ENCODE peak calls at places on chromosomes 16 and 17, in seven cellular contexts. N is Calu3; B is amygdala; W is activated CD8-positive, alpha-beta memory T cell treated with anti-CD3 and anti-CD28 coated beads, Interleukin-2, amount 50 U/mL, for 48 hours; F is HTR-8/SVneo; P is RPMI7951; I is stomach. Y is an unnamed sample.

GRCh38 chr16:12917653-12918052 is 16.3 kb downstream of the SHISA9 start:
- DNase-seq in I (no peak), P (peak), W (no peak), F (no peak), N (no peak), B (no peak), Y (peak)

GRCh38 chr17:60491771-60492170 is 34.3 kb downstream of the APPBP2 start:
- DNase-seq in I (no peak), P (no peak), F (no peak), W (no peak), N (no peak), B (no peak), Y (no peak)

GRCh38 chr17:35764123-35764991 is 3.7 kb downstream of the C17orf50 start:
- DNase-seq in P (peak), F (peak), N (peak), W (peak), B (peak), I (peak), Y (peak)

GRCh38 chr16:57639172-57639571 is 10.7 kb downstream of the ADGRG1 start:
- DNase-seq in P (no peak), I (peak), F (no peak), W (no peak), N (no peak), B (peak), Y (no peak)

GRCh38 chr17:69853533-69854262 is 221.3 kb upstream of the KCNJ16 start:
- DNase-seq in W (no peak), B (no peak), F (no peak), I (no peak), P (no peak), N (no peak), Y (no peak)

GRCh38 chr17:70905796-70906195 is 736.5 kb downstream of the KCNJ2 start:
- DNase-seq in P (peak), N (peak), W (no peak), I (no peak), F (peak), B (no peak), Y (peak)

GRCh38 chr16:27154573-27155521 is 48.5 kb upstream of the KDM8 start:
- DNase-seq in B (no peak), I (peak), F (peak), N (peak), P (peak), W (peak), Y (peak)

GRCh38 chr16:83887088-83887487 is 11.8 kb upstream of the MLYCD start:
- DNase-seq in N (no peak), P (no peak), F (no peak), I (peak), W (no peak), B (no peak), Y (peak)

GRCh38 chr16:72612271-72612670 is 435.7 kb downstream of the ZFHX3 start:
- DNase-seq in I (no peak), P (peak), B (no peak), N (no peak), W (no peak), F (no peak), Y (no peak)

GRCh38 chr16:72829846-72830620 is 217.9 kb downstream of the ZFHX3 start:
- DNase-seq in B (no peak), P (peak), F (no peak), N (no peak), W (no peak), I (no peak), Y (no peak)

GRCh38 chr17:1224330-1224729 is 44.5 kb upstream of the ABR start:
- DNase-seq in N (no peak), B (no peak), W (no peak), P (no peak), I (no peak), F (no peak), Y (no peak)

GRCh38 chr16:22103371-22103890 is 11.1 kb downstream of the VWA3A start:
- DNase-seq in I (no peak), W (no peak), N (no peak), F (no peak), B (no peak), P (no peak), Y (no peak)

GRCh38 chr16:68345351-68345810 is 34.6 kb downstream of the PRMT7 start:
- DNase-seq in N (no peak), F (no peak), I (no peak), W (no peak), B (no peak), P (no peak), Y (no peak)

GRCh38 chr17:9729034-9729650 is 62.2 kb downstream of the DHRS7C start:
- DNase-seq in N (peak), B (no peak), W (no peak), P (peak), I (no peak), F (peak), Y (peak)

GRCh38 chr17:30939059-30939689 is 17.4 kb downstream of the ADAP2 start:
- DNase-seq in W (no peak), B (no peak), P (no peak), I (no peak), N (no peak), F (no peak), Y (no peak)

GRCh38 chr17:183021-183420 is 1.6 kb upstream of the DOC2B start:
- DNase-seq in N (no peak), W (no peak), F (no peak), B (no peak), I (no peak), P (no peak), Y (no peak)

GRCh38 chr16:15653227-15653626 is 3.2 kb downstream of the NDE1 start:
- DNase-seq in P (peak), W (no peak), I (no peak), N (no peak), B (no peak), F (no peak), Y (peak)

GRCh38 chr17:50090071-50090470 is 5.1 kb upstream of the PDK2 start:
- DNase-seq in F (no peak), W (no peak), P (no peak), N (no peak), B (no peak), I (no peak), Y (no peak)

GRCh38 chr17:14845562-14846335 is 419.4 kb downstream of the PMP22 start:
- DNase-seq in W (no peak), B (no peak), P (no peak), I (no peak), F (no peak), N (no peak), Y (peak)

GRCh38 chr16:89507834-89508590 is at the start of gene SPG7:
- DNase-seq in B (peak), P (peak), W (peak), N (peak), F (peak), I (peak), Y (peak)

GRCh38 chr17:51860934-51861561 is 297.5 kb downstream of the CA10 start:
- DNase-seq in F (peak), P (no peak), N (peak), B (no peak), I (no peak), W (peak), Y (peak)

Y was measured in MCF 10A.